ENCODE peak calls at places on chromosomes 11 and 22, in six cellular contexts. One of them, this sample, is unnamed.

GRCh38 chr11:118853693-118854092 is 30.0 kb upstream of the CXCR5 start:
- DNase-seq in left lung: no peak
- DNase-seq in hepatocyte: no peak
- DNase-seq in naive thymus-derived CD4-positive, alpha-beta T cell: no peak
- DNase-seq in heart left ventricle: no peak
- DNase-seq in gastrocnemius medialis: no peak
- DNase-seq in this sample: no peak

GRCh38 chr11:68584097-68584496 is 100.2 kb upstream of the GAL start:
- DNase-seq in left lung: no peak
- DNase-seq in hepatocyte: peak; percentile 52
- DNase-seq in naive thymus-derived CD4-positive, alpha-beta T cell: peak; percentile 16
- DNase-seq in heart left ventricle: peak; percentile 47
- DNase-seq in gastrocnemius medialis: no peak
- DNase-seq in this sample: peak; percentile 59

GRCh38 chr11:1227551-1228182 is 4.8 kb downstream of the MUC5B start:
- DNase-seq in left lung: no peak
- DNase-seq in hepatocyte: no peak
- DNase-seq in naive thymus-derived CD4-positive, alpha-beta T cell: no peak
- DNase-seq in heart left ventricle: peak; percentile 10
- DNase-seq in gastrocnemius medialis: no peak
- DNase-seq in this sample: peak; percentile 7

GRCh38 chr22:33866521-33866920 is 53.8 kb downstream of the LARGE1 start:
- DNase-seq in left lung: no peak
- DNase-seq in hepatocyte: no peak
- DNase-seq in naive thymus-derived CD4-positive, alpha-beta T cell: no peak
- DNase-seq in heart left ventricle: no peak
- DNase-seq in gastrocnemius medialis: no peak
- DNase-seq in this sample: no peak

GRCh38 chr11:46286789-46287188 is 9.3 kb downstream of the CREB3L1 start:
- DNase-seq in left lung: no peak
- DNase-seq in hepatocyte: no peak
- DNase-seq in naive thymus-derived CD4-positive, alpha-beta T cell: no peak
- DNase-seq in heart left ventricle: no peak
- DNase-seq in gastrocnemius medialis: no peak
- DNase-seq in this sample: no peak

GRCh38 chr11:42054351-42054750 is 594.9 kb upstream of the LRRC4C start:
- DNase-seq in left lung: no peak
- DNase-seq in hepatocyte: no peak
- DNase-seq in naive thymus-derived CD4-positive, alpha-beta T cell: no peak
- DNase-seq in heart left ventricle: no peak
- DNase-seq in gastrocnemius medialis: no peak
- DNase-seq in this sample: no peak

GRCh38 chr11:128283445-128283844 is 303.9 kb downstream of the ETS1 start:
- DNase-seq in left lung: no peak
- DNase-seq in hepatocyte: no peak
- DNase-seq in naive thymus-derived CD4-positive, alpha-beta T cell: no peak
- DNase-seq in heart left ventricle: no peak
- DNase-seq in gastrocnemius medialis: no peak
- DNase-seq in this sample: no peak

GRCh38 chr22:21026783-21027692 is 5.3 kb downstream of the SLC7A4 start:
- DNase-seq in left lung: peak; percentile 59
- DNase-seq in hepatocyte: no peak
- DNase-seq in naive thymus-derived CD4-positive, alpha-beta T cell: no peak
- DNase-seq in heart left ventricle: no peak
- DNase-seq in gastrocnemius medialis: no peak
- DNase-seq in this sample: no peak

GRCh38 chr22:22703715-22704114 is 59.3 kb downstream of the GGTLC2 start:
- DNase-seq in left lung: no peak
- DNase-seq in hepatocyte: peak; percentile 74
- DNase-seq in naive thymus-derived CD4-positive, alpha-beta T cell: no peak
- DNase-seq in heart left ventricle: no peak
- DNase-seq in gastrocnemius medialis: no peak
- DNase-seq in this sample: no peak

GRCh38 chr11:43830928-43831440 is 49.6 kb upstream of the ALKBH3 start:
- DNase-seq in left lung: peak; percentile 51
- DNase-seq in hepatocyte: peak; percentile 83
- DNase-seq in naive thymus-derived CD4-positive, alpha-beta T cell: no peak
- DNase-seq in heart left ventricle: peak; percentile 46
- DNase-seq in gastrocnemius medialis: peak; percentile 32
- DNase-seq in this sample: peak; percentile 30

GRCh38 chr11:18704698-18705097 is 6.1 kb downstream of the TMEM86A start:
- DNase-seq in left lung: no peak
- DNase-seq in hepatocyte: no peak
- DNase-seq in naive thymus-derived CD4-positive, alpha-beta T cell: no peak
- DNase-seq in heart left ventricle: no peak
- DNase-seq in gastrocnemius medialis: no peak
- DNase-seq in this sample: no peak

GRCh38 chr22:18035740-18036139 is 11.4 kb upstream of the MICAL3 start:
- DNase-seq in left lung: no peak
- DNase-seq in hepatocyte: peak; percentile 60
- DNase-seq in naive thymus-derived CD4-positive, alpha-beta T cell: no peak
- DNase-seq in heart left ventricle: peak; percentile 80
- DNase-seq in gastrocnemius medialis: peak; percentile 88
- DNase-seq in this sample: peak; percentile 89

GRCh38 chr11:115558635-115559034 is 54.4 kb upstream of the CADM1 start:
- DNase-seq in left lung: no peak
- DNase-seq in hepatocyte: no peak
- DNase-seq in naive thymus-derived CD4-positive, alpha-beta T cell: no peak
- DNase-seq in heart left ventricle: no peak
- DNase-seq in gastrocnemius medialis: no peak
- DNase-seq in this sample: no peak
- H3K27ac ChIP-seq in left lung: no peak overlapping the region
- H3K27ac ChIP-seq in hepatocyte: no peak overlapping the region
- H3K27ac ChIP-seq in naive thymus-derived CD4-positive, alpha-beta T cell: no peak overlapping the region
- H3K27ac ChIP-seq in heart left ventricle: no peak overlapping the region
- H3K27ac ChIP-seq in gastrocnemius medialis: no peak overlapping the region
- H3K27ac ChIP-seq in this sample: no peak overlapping the region

GRCh38 chr11:131999955-132000354 is 629.5 kb downstream of the NTM start:
- DNase-seq in left lung: no peak
- DNase-seq in hepatocyte: no peak
- DNase-seq in naive thymus-derived CD4-positive, alpha-beta T cell: no peak
- DNase-seq in heart left ventricle: no peak
- DNase-seq in gastrocnemius medialis: no peak
- DNase-seq in this sample: no peak
- H3K27ac ChIP-seq in left lung: no peak overlapping the region
- H3K27ac ChIP-seq in hepatocyte: no peak overlapping the region
- H3K27ac ChIP-seq in naive thymus-derived CD4-positive, alpha-beta T cell: no peak overlapping the region
- H3K27ac ChIP-seq in heart left ventricle: no peak overlapping the region
- H3K27ac ChIP-seq in gastrocnemius medialis: no peak overlapping the region
- H3K27ac ChIP-seq in this sample: no peak overlapping the region

GRCh38 chr22:30399718-30400117 is 2.9 kb downstream of the SEC14L2 start:
- DNase-seq in left lung: no peak
- DNase-seq in hepatocyte: no peak
- DNase-seq in naive thymus-derived CD4-positive, alpha-beta T cell: no peak
- DNase-seq in heart left ventricle: no peak
- DNase-seq in gastrocnemius medialis: no peak
- DNase-seq in this sample: no peak
- H3K27ac ChIP-seq in left lung: no peak overlapping the region
- H3K27ac ChIP-seq in hepatocyte: no peak overlapping the region
- H3K27ac ChIP-seq in naive thymus-derived CD4-positive, alpha-beta T cell: no peak overlapping the region
- H3K27ac ChIP-seq in heart left ventricle: no peak overlapping the region
- H3K27ac ChIP-seq in gastrocnemius medialis: no peak overlapping the region
- H3K27ac ChIP-seq in this sample: no peak overlapping the region

GRCh38 chr11:120404495-120404894 is 68.3 kb downstream of the ARHGEF12 start:
- DNase-seq in left lung: no peak
- DNase-seq in hepatocyte: no peak
- DNase-seq in naive thymus-derived CD4-positive, alpha-beta T cell: no peak
- DNase-seq in heart left ventricle: no peak
- DNase-seq in gastrocnemius medialis: no peak
- DNase-seq in this sample: no peak
- H3K27ac ChIP-seq in left lung: peak overlapping the region; percentile 31
- H3K27ac ChIP-seq in hepatocyte: no peak overlapping the region
- H3K27ac ChIP-seq in naive thymus-derived CD4-positive, alpha-beta T cell: no peak overlapping the region
- H3K27ac ChIP-seq in heart left ventricle: no peak overlapping the region
- H3K27ac ChIP-seq in gastrocnemius medialis: peak overlapping the region; percentile 56
- H3K27ac ChIP-seq in this sample: peak overlapping the region; percentile 13

DNA sequence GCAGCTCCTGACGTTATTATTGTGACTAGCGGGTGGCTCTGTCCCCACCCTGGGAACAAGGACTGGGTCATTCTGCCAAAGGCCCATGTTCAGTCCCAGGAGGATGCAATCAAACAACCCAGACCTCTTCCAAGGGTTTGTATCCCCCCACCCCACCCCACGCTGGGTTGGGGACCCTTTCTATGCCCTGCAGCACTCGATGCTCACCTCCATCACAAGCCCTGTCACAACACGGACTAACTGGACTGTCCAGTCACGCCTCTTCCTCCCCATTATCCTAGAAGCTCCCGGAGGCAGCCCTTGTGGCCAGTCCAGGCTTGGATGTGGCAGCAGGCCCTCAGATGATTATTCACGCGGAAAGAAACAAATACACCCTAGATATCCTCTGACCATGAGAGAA is 3.7 kb downstream of the SHANK2 start:
- DNase-seq in left lung: no peak
- DNase-seq in hepatocyte: no peak
- DNase-seq in naive thymus-derived CD4-positive, alpha-beta T cell: no peak
- DNase-seq in heart left ventricle: no peak
- DNase-seq in gastrocnemius medialis: no peak
- DNase-seq in this sample: no peak
- H3K27ac ChIP-seq in left lung: no peak overlapping the region
- H3K27ac ChIP-seq in hepatocyte: no peak overlapping the region
- H3K27ac ChIP-seq in naive thymus-derived CD4-positive, alpha-beta T cell: no peak overlapping the region
- H3K27ac ChIP-seq in heart left ventricle: no peak overlapping the region
- H3K27ac ChIP-seq in gastrocnemius medialis: no peak overlapping the region
- H3K27ac ChIP-seq in this sample: no peak overlapping the region

GRCh38 chr22:42716649-42717127 is 4.0 kb downstream of the A4GALT start:
- DNase-seq in left lung: no peak
- DNase-seq in hepatocyte: no peak
- DNase-seq in naive thymus-derived CD4-positive, alpha-beta T cell: no peak
- DNase-seq in heart left ventricle: no peak
- DNase-seq in gastrocnemius medialis: no peak
- DNase-seq in this sample: no peak
- H3K27ac ChIP-seq in left lung: peak overlapping the region; percentile 28
- H3K27ac ChIP-seq in hepatocyte: no peak overlapping the region
- H3K27ac ChIP-seq in naive thymus-derived CD4-positive, alpha-beta T cell: no peak overlapping the region
- H3K27ac ChIP-seq in heart left ventricle: peak overlapping the region; percentile 98
- H3K27ac ChIP-seq in gastrocnemius medialis: no peak overlapping the region
- H3K27ac ChIP-seq in this sample: no peak overlapping the region

DNA sequence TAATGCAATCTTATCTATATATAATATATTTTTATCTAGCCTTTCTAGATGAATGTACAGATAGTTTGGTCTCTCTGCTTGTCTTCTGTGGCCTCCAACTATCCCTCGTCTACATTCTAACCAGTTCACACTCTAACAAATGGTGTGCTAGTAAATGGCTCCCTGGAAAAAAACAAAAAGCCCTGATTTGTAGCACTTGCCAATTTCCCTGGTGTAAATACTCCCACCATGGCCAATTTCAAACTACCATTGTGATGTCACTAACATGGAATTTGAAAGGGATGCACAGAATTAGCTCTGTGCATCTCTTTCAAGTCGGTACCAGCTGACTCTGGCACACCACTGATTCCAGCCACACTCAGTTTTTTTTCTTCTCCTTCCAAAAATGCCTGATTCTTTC is 154.6 kb downstream of the MYO18B start:
- DNase-seq in left lung: no peak
- DNase-seq in hepatocyte: no peak
- DNase-seq in naive thymus-derived CD4-positive, alpha-beta T cell: no peak
- DNase-seq in heart left ventricle: no peak
- DNase-seq in gastrocnemius medialis: no peak
- DNase-seq in this sample: no peak
- H3K27ac ChIP-seq in left lung: no peak overlapping the region
- H3K27ac ChIP-seq in hepatocyte: no peak overlapping the region
- H3K27ac ChIP-seq in naive thymus-derived CD4-positive, alpha-beta T cell: no peak overlapping the region
- H3K27ac ChIP-seq in heart left ventricle: no peak overlapping the region
- H3K27ac ChIP-seq in gastrocnemius medialis: no peak overlapping the region
- H3K27ac ChIP-seq in this sample: no peak overlapping the region

GRCh38 chr22:47472636-47473035 is 710.2 kb downstream of the TBC1D22A start:
- DNase-seq in left lung: no peak
- DNase-seq in hepatocyte: no peak
- DNase-seq in naive thymus-derived CD4-positive, alpha-beta T cell: no peak
- DNase-seq in heart left ventricle: no peak
- DNase-seq in gastrocnemius medialis: no peak
- DNase-seq in this sample: no peak
- H3K27ac ChIP-seq in left lung: no peak overlapping the region
- H3K27ac ChIP-seq in hepatocyte: no peak overlapping the region
- H3K27ac ChIP-seq in naive thymus-derived CD4-positive, alpha-beta T cell: no peak overlapping the region
- H3K27ac ChIP-seq in heart left ventricle: no peak overlapping the region
- H3K27ac ChIP-seq in gastrocnemius medialis: no peak overlapping the region
- H3K27ac ChIP-seq in this sample: no peak overlapping the region

GRCh38 chr11:67440229-67441081 is 2.8 kb downstream of the CORO1B start:
- DNase-seq in left lung: no peak
- DNase-seq in hepatocyte: no peak
- DNase-seq in naive thymus-derived CD4-positive, alpha-beta T cell: no peak
- DNase-seq in heart left ventricle: no peak
- DNase-seq in gastrocnemius medialis: no peak
- DNase-seq in this sample: no peak

GRCh38 chr11:67439321-67440228 is 2.1 kb upstream of the PTPRCAP start:
- DNase-seq in left lung: no peak
- DNase-seq in hepatocyte: no peak
- DNase-seq in naive thymus-derived CD4-positive, alpha-beta T cell: no peak
- DNase-seq in heart left ventricle: peak; percentile 48
- DNase-seq in gastrocnemius medialis: no peak
- DNase-seq in this sample: no peak

GRCh38 chr11:67442504-67443398 is 525 bp downstream of the CORO1B start:
- DNase-seq in left lung: no peak
- DNase-seq in hepatocyte: no peak
- DNase-seq in naive thymus-derived CD4-positive, alpha-beta T cell: no peak
- DNase-seq in heart left ventricle: peak; percentile 21
- DNase-seq in gastrocnemius medialis: no peak
- DNase-seq in this sample: no peak

GRCh38 chr11:67441082-67441683 is 2.1 kb downstream of the CORO1B start:
- DNase-seq in left lung: no peak
- DNase-seq in hepatocyte: no peak
- DNase-seq in naive thymus-derived CD4-positive, alpha-beta T cell: no peak
- DNase-seq in heart left ventricle: peak; percentile 14
- DNase-seq in gastrocnemius medialis: no peak
- DNase-seq in this sample: no peak

DNA sequence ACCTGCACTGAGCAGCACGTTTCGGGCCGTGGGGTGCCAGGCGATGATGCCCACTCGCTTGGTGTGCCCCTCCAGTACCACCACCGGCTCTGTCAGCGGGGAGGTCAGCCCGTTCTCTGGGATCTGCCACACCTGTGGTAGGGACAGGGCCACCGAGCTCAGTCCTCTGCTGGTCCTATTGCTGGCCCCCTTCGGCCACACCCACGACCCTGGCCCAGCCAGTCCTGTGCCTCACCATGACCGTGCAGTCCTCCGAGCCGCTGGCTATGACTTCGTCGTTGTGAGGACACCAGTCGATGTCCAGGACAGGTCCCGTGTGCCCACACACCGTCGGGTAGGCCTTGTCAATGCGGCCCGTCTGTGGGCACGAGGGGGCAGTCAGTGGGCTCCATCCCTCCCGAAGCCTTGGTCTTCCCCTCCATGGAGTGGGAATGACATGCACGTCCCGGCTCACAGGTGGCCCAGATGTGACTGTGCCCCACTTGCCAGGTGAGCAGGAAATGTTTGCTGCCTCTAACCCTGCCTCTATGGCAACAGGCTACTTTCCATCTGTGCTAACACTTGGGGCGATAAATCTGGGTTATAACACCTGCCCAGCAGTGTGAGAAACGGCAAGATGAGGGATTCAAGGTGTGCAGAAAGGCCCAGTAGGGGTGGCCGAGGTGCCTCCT is 1.4 kb downstream of the CORO1B start:
- DNase-seq in left lung: no peak
- DNase-seq in hepatocyte: no peak
- DNase-seq in naive thymus-derived CD4-positive, alpha-beta T cell: peak; percentile 43
- DNase-seq in heart left ventricle: peak; percentile 31
- DNase-seq in gastrocnemius medialis: no peak
- DNase-seq in this sample: no peak
- H3K27ac ChIP-seq in left lung: peak overlapping the region; percentile 18
- H3K27ac ChIP-seq in hepatocyte: no peak overlapping the region
- H3K27ac ChIP-seq in naive thymus-derived CD4-positive, alpha-beta T cell: peak overlapping the region; percentile 85
- H3K27ac ChIP-seq in heart left ventricle: no peak overlapping the region
- H3K27ac ChIP-seq in gastrocnemius medialis: peak overlapping the region; percentile 87
- H3K27ac ChIP-seq in this sample: peak overlapping the region; percentile 86

This sample was measured in psoas muscle.